ENCODE peak calls at places on chromosomes 7 and 10, in ten cellular contexts. One of them, this sample, is unnamed.
A peak's percentile ranks its signal among the peaks of the same experiment; 100 is the strongest.

GRCh38 chr7:2800923-2801682 is 43.0 kb downstream of the GNA12 start:
- ATAC-seq in PC-3: no peak
- ATAC-seq in pancreas: no peak
- ATAC-seq in HCT116: no peak
- ATAC-seq in CD4-positive, CD25-positive, alpha-beta regulatory T cell: no peak
- ATAC-seq in left lung: no peak
- ATAC-seq in CD4-positive, alpha-beta T cell: no peak
- ATAC-seq in upper lobe of right lung: peak; percentile 9
- ATAC-seq in gastrocnemius medialis: no peak
- ATAC-seq in CD8-positive, alpha-beta T cell: no peak
- ATAC-seq in this sample: no peak

GRCh38 chr10:61765176-61766087 is 102.7 kb downstream of the CABCOCO1 start:
- ATAC-seq in PC-3: no peak
- ATAC-seq in pancreas: no peak
- ATAC-seq in HCT116: no peak
- ATAC-seq in CD4-positive, CD25-positive, alpha-beta regulatory T cell: peak; percentile 80
- ATAC-seq in left lung: no peak
- ATAC-seq in CD4-positive, alpha-beta T cell: peak; percentile 86
- ATAC-seq in upper lobe of right lung: no peak
- ATAC-seq in gastrocnemius medialis: no peak
- ATAC-seq in CD8-positive, alpha-beta T cell: peak; percentile 54
- ATAC-seq in this sample: no peak

GRCh38 chr7:115827305-115828045 is 203.1 kb downstream of the TFEC start:
- ATAC-seq in PC-3: no peak
- ATAC-seq in pancreas: no peak
- ATAC-seq in HCT116: no peak
- ATAC-seq in CD4-positive, CD25-positive, alpha-beta regulatory T cell: no peak
- ATAC-seq in left lung: no peak
- ATAC-seq in CD4-positive, alpha-beta T cell: no peak
- ATAC-seq in upper lobe of right lung: no peak
- ATAC-seq in gastrocnemius medialis: no peak
- ATAC-seq in CD8-positive, alpha-beta T cell: no peak
- ATAC-seq in this sample: no peak

GRCh38 chr10:3499120-3499519 is 285.9 kb downstream of the KLF6 start:
- ATAC-seq in PC-3: peak; percentile 55
- ATAC-seq in pancreas: no peak
- ATAC-seq in HCT116: no peak
- ATAC-seq in CD4-positive, CD25-positive, alpha-beta regulatory T cell: no peak
- ATAC-seq in left lung: peak; percentile 21
- ATAC-seq in CD4-positive, alpha-beta T cell: no peak
- ATAC-seq in upper lobe of right lung: peak; percentile 50
- ATAC-seq in gastrocnemius medialis: peak; percentile 24
- ATAC-seq in CD8-positive, alpha-beta T cell: no peak
- ATAC-seq in this sample: no peak

GRCh38 chr7:137652721-137653120 is 194.1 kb downstream of the DGKI start:
- ATAC-seq in PC-3: peak; percentile 57
- ATAC-seq in pancreas: no peak
- ATAC-seq in HCT116: no peak
- ATAC-seq in CD4-positive, CD25-positive, alpha-beta regulatory T cell: no peak
- ATAC-seq in left lung: no peak
- ATAC-seq in CD4-positive, alpha-beta T cell: no peak
- ATAC-seq in upper lobe of right lung: no peak
- ATAC-seq in gastrocnemius medialis: no peak
- ATAC-seq in CD8-positive, alpha-beta T cell: no peak
- ATAC-seq in this sample: no peak

GRCh38 chr10:117217196-117217761 is 20.0 kb downstream of the KCNK18 start:
- ATAC-seq in PC-3: peak; percentile 43
- ATAC-seq in pancreas: peak; percentile 75
- ATAC-seq in HCT116: no peak
- ATAC-seq in CD4-positive, CD25-positive, alpha-beta regulatory T cell: peak; percentile 38
- ATAC-seq in left lung: peak; percentile 66
- ATAC-seq in CD4-positive, alpha-beta T cell: peak; percentile 58
- ATAC-seq in upper lobe of right lung: peak; percentile 41
- ATAC-seq in gastrocnemius medialis: no peak
- ATAC-seq in CD8-positive, alpha-beta T cell: peak; percentile 47
- ATAC-seq in this sample: peak; percentile 32

GRCh38 chr10:129628823-129629222 is 161.8 kb downstream of the MGMT start:
- ATAC-seq in PC-3: no peak
- ATAC-seq in pancreas: no peak
- ATAC-seq in HCT116: no peak
- ATAC-seq in CD4-positive, CD25-positive, alpha-beta regulatory T cell: no peak
- ATAC-seq in left lung: no peak
- ATAC-seq in CD4-positive, alpha-beta T cell: no peak
- ATAC-seq in upper lobe of right lung: no peak
- ATAC-seq in gastrocnemius medialis: no peak
- ATAC-seq in CD8-positive, alpha-beta T cell: no peak
- ATAC-seq in this sample: no peak

GRCh38 chr7:120780938-120781337 is 77.0 kb downstream of the TSPAN12 start:
- ATAC-seq in PC-3: no peak
- ATAC-seq in pancreas: no peak
- ATAC-seq in HCT116: no peak
- ATAC-seq in CD4-positive, CD25-positive, alpha-beta regulatory T cell: no peak
- ATAC-seq in left lung: no peak
- ATAC-seq in CD4-positive, alpha-beta T cell: no peak
- ATAC-seq in upper lobe of right lung: no peak
- ATAC-seq in gastrocnemius medialis: no peak
- ATAC-seq in CD8-positive, alpha-beta T cell: no peak
- ATAC-seq in this sample: no peak

GRCh38 chr7:158486919-158487318 is 100.7 kb downstream of the PTPRN2 start:
- ATAC-seq in PC-3: no peak
- ATAC-seq in pancreas: no peak
- ATAC-seq in HCT116: no peak
- ATAC-seq in CD4-positive, CD25-positive, alpha-beta regulatory T cell: no peak
- ATAC-seq in left lung: no peak
- ATAC-seq in CD4-positive, alpha-beta T cell: no peak
- ATAC-seq in upper lobe of right lung: no peak
- ATAC-seq in gastrocnemius medialis: no peak
- ATAC-seq in CD8-positive, alpha-beta T cell: no peak
- ATAC-seq in this sample: no peak
- H3K9me3 ChIP-seq in PC-3: no peaks in the 10 kb centered on the region
- H3K9me3 ChIP-seq in pancreas: no peaks in the 10 kb centered on the region
- H3K9me3 ChIP-seq in HCT116: no peaks in the 10 kb centered on the region
- H3K9me3 ChIP-seq in CD4-positive, CD25-positive, alpha-beta regulatory T cell: no peaks in the 10 kb centered on the region
- H3K9me3 ChIP-seq in left lung: no peaks in the 10 kb centered on the region
- H3K9me3 ChIP-seq in CD4-positive, alpha-beta T cell: no peaks in the 10 kb centered on the region
- H3K9me3 ChIP-seq in upper lobe of right lung: no peaks in the 10 kb centered on the region
- H3K9me3 ChIP-seq in gastrocnemius medialis: no peaks in the 10 kb centered on the region
- H3K9me3 ChIP-seq in CD8-positive, alpha-beta T cell: no peaks in the 10 kb centered on the region
- H3K9me3 ChIP-seq in this sample: no peaks in the 10 kb centered on the region

GRCh38 chr7:128915841-128916642 is 5.5 kb upstream of the KCP start:
- ATAC-seq in PC-3: no peak
- ATAC-seq in pancreas: no peak
- ATAC-seq in HCT116: no peak
- ATAC-seq in CD4-positive, CD25-positive, alpha-beta regulatory T cell: no peak
- ATAC-seq in left lung: no peak
- ATAC-seq in CD4-positive, alpha-beta T cell: no peak
- ATAC-seq in upper lobe of right lung: no peak
- ATAC-seq in gastrocnemius medialis: no peak
- ATAC-seq in CD8-positive, alpha-beta T cell: no peak
- ATAC-seq in this sample: no peak

GRCh38 chr7:128913856-128914565 is 3.5 kb upstream of the KCP start:
- ATAC-seq in PC-3: no peak
- ATAC-seq in pancreas: no peak
- ATAC-seq in HCT116: no peak
- ATAC-seq in CD4-positive, CD25-positive, alpha-beta regulatory T cell: no peak
- ATAC-seq in left lung: no peak
- ATAC-seq in CD4-positive, alpha-beta T cell: no peak
- ATAC-seq in upper lobe of right lung: no peak
- ATAC-seq in gastrocnemius medialis: no peak
- ATAC-seq in CD8-positive, alpha-beta T cell: no peak
- ATAC-seq in this sample: no peak

GRCh38 chr7:128915271-128915819 is 4.8 kb upstream of the KCP start:
- ATAC-seq in PC-3: no peak
- ATAC-seq in pancreas: no peak
- ATAC-seq in HCT116: no peak
- ATAC-seq in CD4-positive, CD25-positive, alpha-beta regulatory T cell: no peak
- ATAC-seq in left lung: no peak
- ATAC-seq in CD4-positive, alpha-beta T cell: no peak
- ATAC-seq in upper lobe of right lung: no peak
- ATAC-seq in gastrocnemius medialis: no peak
- ATAC-seq in CD8-positive, alpha-beta T cell: no peak
- ATAC-seq in this sample: no peak

GRCh38 chr7:128916643-128916915 is 6.1 kb upstream of the KCP start:
- ATAC-seq in PC-3: no peak
- ATAC-seq in pancreas: no peak
- ATAC-seq in HCT116: no peak
- ATAC-seq in CD4-positive, CD25-positive, alpha-beta regulatory T cell: no peak
- ATAC-seq in left lung: no peak
- ATAC-seq in CD4-positive, alpha-beta T cell: no peak
- ATAC-seq in upper lobe of right lung: no peak
- ATAC-seq in gastrocnemius medialis: no peak
- ATAC-seq in CD8-positive, alpha-beta T cell: no peak
- ATAC-seq in this sample: no peak

GRCh38 chr7:128914566-128915151 is 4.2 kb upstream of the KCP start:
- ATAC-seq in PC-3: peak; percentile 18
- ATAC-seq in pancreas: no peak
- ATAC-seq in HCT116: no peak
- ATAC-seq in CD4-positive, CD25-positive, alpha-beta regulatory T cell: peak; percentile 13
- ATAC-seq in left lung: no peak
- ATAC-seq in CD4-positive, alpha-beta T cell: peak; percentile 34
- ATAC-seq in upper lobe of right lung: no peak
- ATAC-seq in gastrocnemius medialis: no peak
- ATAC-seq in CD8-positive, alpha-beta T cell: peak; percentile 58
- ATAC-seq in this sample: no peak
- H3K27me3 ChIP-seq in PC-3: no peaks in the 10 kb centered on the region
- H3K27me3 ChIP-seq in pancreas: no peaks in the 10 kb centered on the region
- H3K27me3 ChIP-seq in HCT116: no peaks in the 10 kb centered on the region
- H3K27me3 ChIP-seq in CD4-positive, CD25-positive, alpha-beta regulatory T cell: no peaks in the 10 kb centered on the region
- H3K27me3 ChIP-seq in left lung: peaks cover 40% of the 10 kb centered on the region
- H3K27me3 ChIP-seq in CD4-positive, alpha-beta T cell: peaks cover 39% of the 10 kb centered on the region
- H3K27me3 ChIP-seq in upper lobe of right lung: peaks cover 62% of the 10 kb centered on the region
- H3K27me3 ChIP-seq in gastrocnemius medialis: peaks cover 13% of the 10 kb centered on the region
- H3K27me3 ChIP-seq in CD8-positive, alpha-beta T cell: peaks cover 1% of the 10 kb centered on the region
- H3K27me3 ChIP-seq in this sample: peaks cover 67% of the 10 kb centered on the region

GRCh38 chr7:90843467-90843866 is 247.3 kb downstream of the CDK14 start:
- ATAC-seq in PC-3: peak; percentile 18
- ATAC-seq in pancreas: no peak
- ATAC-seq in HCT116: no peak
- ATAC-seq in CD4-positive, CD25-positive, alpha-beta regulatory T cell: no peak
- ATAC-seq in left lung: no peak
- ATAC-seq in CD4-positive, alpha-beta T cell: no peak
- ATAC-seq in upper lobe of right lung: no peak
- ATAC-seq in gastrocnemius medialis: peak; percentile 50
- ATAC-seq in CD8-positive, alpha-beta T cell: no peak
- ATAC-seq in this sample: no peak

GRCh38 chr7:90839892-90840291 is 243.8 kb downstream of the CDK14 start:
- ATAC-seq in PC-3: no peak
- ATAC-seq in pancreas: no peak
- ATAC-seq in HCT116: no peak
- ATAC-seq in CD4-positive, CD25-positive, alpha-beta regulatory T cell: no peak
- ATAC-seq in left lung: no peak
- ATAC-seq in CD4-positive, alpha-beta T cell: no peak
- ATAC-seq in upper lobe of right lung: no peak
- ATAC-seq in gastrocnemius medialis: no peak
- ATAC-seq in CD8-positive, alpha-beta T cell: no peak
- ATAC-seq in this sample: no peak

GRCh38 chr7:90841759-90842429 is 245.8 kb downstream of the CDK14 start:
- ATAC-seq in PC-3: no peak
- ATAC-seq in pancreas: no peak
- ATAC-seq in HCT116: no peak
- ATAC-seq in CD4-positive, CD25-positive, alpha-beta regulatory T cell: no peak
- ATAC-seq in left lung: no peak
- ATAC-seq in CD4-positive, alpha-beta T cell: no peak
- ATAC-seq in upper lobe of right lung: no peak
- ATAC-seq in gastrocnemius medialis: peak; percentile 59
- ATAC-seq in CD8-positive, alpha-beta T cell: no peak
- ATAC-seq in this sample: no peak

GRCh38 chr7:90838799-90839198 is 242.7 kb downstream of the CDK14 start:
- ATAC-seq in PC-3: no peak
- ATAC-seq in pancreas: no peak
- ATAC-seq in HCT116: no peak
- ATAC-seq in CD4-positive, CD25-positive, alpha-beta regulatory T cell: no peak
- ATAC-seq in left lung: no peak
- ATAC-seq in CD4-positive, alpha-beta T cell: no peak
- ATAC-seq in upper lobe of right lung: no peak
- ATAC-seq in gastrocnemius medialis: no peak
- ATAC-seq in CD8-positive, alpha-beta T cell: no peak
- ATAC-seq in this sample: no peak

DNA sequence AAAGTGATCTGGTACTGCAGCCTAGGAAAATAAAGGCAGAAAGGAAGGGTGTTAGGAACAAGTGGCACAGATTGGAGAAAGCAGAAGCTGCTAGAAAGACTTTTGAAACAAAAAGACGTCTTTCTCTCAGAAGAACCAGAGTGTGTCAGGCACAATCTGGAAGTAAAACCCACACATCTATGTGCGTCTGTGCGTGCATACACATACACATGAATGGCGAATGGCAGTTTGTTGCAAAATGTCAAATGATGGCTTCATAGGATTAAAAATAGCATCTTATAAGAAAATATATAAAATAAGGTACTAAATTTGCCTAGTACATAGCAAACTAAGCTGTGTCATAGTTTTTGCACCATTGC is 246.3 kb downstream of the CDK14 start:
- ATAC-seq in PC-3: no peak
- ATAC-seq in pancreas: no peak
- ATAC-seq in HCT116: no peak
- ATAC-seq in CD4-positive, CD25-positive, alpha-beta regulatory T cell: no peak
- ATAC-seq in left lung: no peak
- ATAC-seq in CD4-positive, alpha-beta T cell: no peak
- ATAC-seq in upper lobe of right lung: no peak
- ATAC-seq in gastrocnemius medialis: no peak
- ATAC-seq in CD8-positive, alpha-beta T cell: no peak
- ATAC-seq in this sample: no peak
- H3K9me3 ChIP-seq in PC-3: no peaks in the 10 kb centered on the region
- H3K9me3 ChIP-seq in pancreas: no peaks in the 10 kb centered on the region
- H3K9me3 ChIP-seq in HCT116: no peaks in the 10 kb centered on the region
- H3K9me3 ChIP-seq in CD4-positive, CD25-positive, alpha-beta regulatory T cell: peaks cover 3% of the 10 kb centered on the region
- H3K9me3 ChIP-seq in left lung: peaks cover 15% of the 10 kb centered on the region
- H3K9me3 ChIP-seq in CD4-positive, alpha-beta T cell: peaks cover 4% of the 10 kb centered on the region
- H3K9me3 ChIP-seq in upper lobe of right lung: no peaks in the 10 kb centered on the region
- H3K9me3 ChIP-seq in gastrocnemius medialis: no peaks in the 10 kb centered on the region
- H3K9me3 ChIP-seq in CD8-positive, alpha-beta T cell: no peaks in the 10 kb centered on the region
- H3K9me3 ChIP-seq in this sample: no peaks in the 10 kb centered on the region

GRCh38 chr7:155602156-155602555 is 42.3 kb upstream of the RBM33 start:
- ATAC-seq in PC-3: no peak
- ATAC-seq in pancreas: no peak
- ATAC-seq in HCT116: no peak
- ATAC-seq in CD4-positive, CD25-positive, alpha-beta regulatory T cell: no peak
- ATAC-seq in left lung: no peak
- ATAC-seq in CD4-positive, alpha-beta T cell: no peak
- ATAC-seq in upper lobe of right lung: no peak
- ATAC-seq in gastrocnemius medialis: no peak
- ATAC-seq in CD8-positive, alpha-beta T cell: no peak
- ATAC-seq in this sample: no peak

GRCh38 chr7:155604504-155604997 is 39.9 kb upstream of the RBM33 start:
- ATAC-seq in PC-3: no peak
- ATAC-seq in pancreas: no peak
- ATAC-seq in HCT116: no peak
- ATAC-seq in CD4-positive, CD25-positive, alpha-beta regulatory T cell: no peak
- ATAC-seq in left lung: no peak
- ATAC-seq in CD4-positive, alpha-beta T cell: no peak
- ATAC-seq in upper lobe of right lung: no peak
- ATAC-seq in gastrocnemius medialis: no peak
- ATAC-seq in CD8-positive, alpha-beta T cell: no peak
- ATAC-seq in this sample: no peak

GRCh38 chr7:155602750-155603149 is 41.7 kb upstream of the RBM33 start:
- ATAC-seq in PC-3: no peak
- ATAC-seq in pancreas: no peak
- ATAC-seq in HCT116: no peak
- ATAC-seq in CD4-positive, CD25-positive, alpha-beta regulatory T cell: no peak
- ATAC-seq in left lung: no peak
- ATAC-seq in CD4-positive, alpha-beta T cell: no peak
- ATAC-seq in upper lobe of right lung: no peak
- ATAC-seq in gastrocnemius medialis: no peak
- ATAC-seq in CD8-positive, alpha-beta T cell: no peak
- ATAC-seq in this sample: no peak

GRCh38 chr7:155603858-155604503 is 40.5 kb upstream of the RBM33 start:
- ATAC-seq in PC-3: no peak
- ATAC-seq in pancreas: no peak
- ATAC-seq in HCT116: no peak
- ATAC-seq in CD4-positive, CD25-positive, alpha-beta regulatory T cell: no peak
- ATAC-seq in left lung: no peak
- ATAC-seq in CD4-positive, alpha-beta T cell: no peak
- ATAC-seq in upper lobe of right lung: no peak
- ATAC-seq in gastrocnemius medialis: no peak
- ATAC-seq in CD8-positive, alpha-beta T cell: no peak
- ATAC-seq in this sample: no peak

DNA sequence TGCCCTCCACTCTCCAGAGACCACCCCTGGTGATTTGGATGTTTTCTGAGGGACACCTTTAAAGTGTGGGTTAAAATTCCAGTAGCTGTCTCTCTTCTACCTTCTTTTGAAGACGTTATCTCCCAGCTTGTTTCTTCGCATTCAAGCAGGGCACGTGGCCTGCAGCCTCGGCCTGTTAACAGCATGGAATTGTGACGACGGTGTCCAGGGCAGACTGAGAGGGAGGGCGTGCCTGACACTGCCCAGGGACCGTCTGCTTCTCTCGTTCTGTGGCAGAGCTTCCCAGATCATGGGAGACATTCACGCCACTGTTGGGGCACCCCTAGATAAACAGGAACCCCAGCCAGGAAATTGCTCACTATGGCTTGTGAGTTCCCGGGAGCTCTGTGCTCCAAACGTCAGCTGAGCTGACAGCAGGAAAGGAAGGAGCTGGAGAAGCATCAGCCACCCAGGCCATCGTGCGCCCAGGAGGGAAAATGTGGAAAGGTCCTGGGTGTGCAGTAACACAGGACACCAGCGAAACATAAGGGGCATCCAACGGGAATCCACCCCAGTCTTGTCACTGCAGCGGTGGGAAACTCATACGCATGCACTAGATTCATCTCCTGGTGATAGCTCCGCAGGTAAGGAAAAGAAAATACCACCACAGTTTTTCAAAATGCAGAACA is 41.1 kb upstream of the RBM33 start:
- ATAC-seq in PC-3: no peak
- ATAC-seq in pancreas: no peak
- ATAC-seq in HCT116: no peak
- ATAC-seq in CD4-positive, CD25-positive, alpha-beta regulatory T cell: no peak
- ATAC-seq in left lung: no peak
- ATAC-seq in CD4-positive, alpha-beta T cell: no peak
- ATAC-seq in upper lobe of right lung: no peak
- ATAC-seq in gastrocnemius medialis: no peak
- ATAC-seq in CD8-positive, alpha-beta T cell: no peak
- ATAC-seq in this sample: no peak
- H3K27me3 ChIP-seq in PC-3: peaks cover 49% of the 10 kb centered on the region
- H3K27me3 ChIP-seq in pancreas: no peaks in the 10 kb centered on the region
- H3K27me3 ChIP-seq in HCT116: peaks cover 25% of the 10 kb centered on the region
- H3K27me3 ChIP-seq in CD4-positive, CD25-positive, alpha-beta regulatory T cell: peaks cover 2% of the 10 kb centered on the region
- H3K27me3 ChIP-seq in left lung: no peaks in the 10 kb centered on the region
- H3K27me3 ChIP-seq in CD4-positive, alpha-beta T cell: peaks cover 5% of the 10 kb centered on the region
- H3K27me3 ChIP-seq in upper lobe of right lung: no peaks in the 10 kb centered on the region
- H3K27me3 ChIP-seq in gastrocnemius medialis: peaks cover 7% of the 10 kb centered on the region
- H3K27me3 ChIP-seq in CD8-positive, alpha-beta T cell: no peaks in the 10 kb centered on the region
- H3K27me3 ChIP-seq in this sample: peaks cover 45% of the 10 kb centered on the region